ENCODE peak calls at places on chromosomes 11 and 22, in eight cellular contexts. K is lower lobe of right lung, P is heart right ventricle, U is PC-3, W is thoracic aorta, X is psoas muscle, A is MM.1S, D is lung. Z is an unnamed sample.

GRCh38 chr22:30186048-30186447 is 60.5 kb downstream of the LIF start:
- DNase-seq in W (no peak), D (no peak), X (no peak), K (no peak), A (no peak), P (no peak), U (peak; percentile 45), Z (no peak)

GRCh38 chr22:30423296-30423958 is 2.1 kb upstream of the MTFP1 start:
- DNase-seq in K (peak; percentile 78), U (no peak), W (no peak), P (no peak), D (peak; percentile 66), X (no peak), A (peak; percentile 21), Z (peak; percentile 68)

GRCh38 chr22:25545117-25545516 is 19.4 kb upstream of the GRK3 start:
- DNase-seq in P (no peak), X (no peak), U (no peak), A (no peak), W (no peak), D (no peak), K (no peak), Z (no peak)

GRCh38 chr11:66720223-66720898 is 8.7 kb downstream of the SPTBN2 start:
- DNase-seq in P (no peak), X (peak; percentile 33), K (peak; percentile 67), W (no peak), A (no peak), U (peak; percentile 99), D (peak; percentile 67), Z (peak; percentile 94)

GRCh38 chr11:104623518-104623917 is 274.7 kb downstream of the CASP12 start:
- DNase-seq in K (no peak), W (no peak), A (no peak), X (no peak), D (no peak), P (no peak), U (peak; percentile 89), Z (peak; percentile 64)

GRCh38 chr11:82842019-82842418 is 58.2 kb downstream of the PRCP start:
- DNase-seq in K (no peak), U (no peak), D (no peak), A (no peak), X (peak; percentile 62), W (no peak), P (peak; percentile 4), Z (no peak)

GRCh38 chr11:119344291-119345010 is 2.1 kb downstream of the MFRP start:
- DNase-seq in K (peak; percentile 38), A (no peak), X (no peak), P (no peak), W (no peak), U (no peak), D (no peak), Z (no peak)

GRCh38 chr22:22498267-22498666 is 10.3 kb downstream of the ZNF280B start:
- DNase-seq in K (no peak), X (no peak), W (no peak), A (no peak), U (no peak), D (no peak), P (no peak), Z (no peak)

GRCh38 chr11:76038608-76039007 is 167.7 kb downstream of the WNT11 start:
- DNase-seq in U (no peak), D (no peak), K (no peak), P (no peak), X (no peak), W (no peak), A (no peak), Z (no peak)

GRCh38 chr11:1005913-1006312 is 30.6 kb downstream of the MUC6 start:
- DNase-seq in A (no peak), U (no peak), K (no peak), W (no peak), X (peak; percentile 76), D (no peak), P (no peak), Z (peak; percentile 67)

GRCh38 chr11:63813563-63814382 is 517 bp downstream of the SPINDOC start:
- DNase-seq in P (peak; percentile 39), D (peak; percentile 37), A (peak; percentile 50), X (peak; percentile 71), W (no peak), U (peak; percentile 49), K (peak; percentile 72), Z (peak; percentile 37)

GRCh38 chr11:130094614-130095013 is 24.9 kb downstream of the APLP2 start:
- DNase-seq in K (no peak), P (no peak), A (no peak), X (no peak), D (no peak), W (no peak), U (no peak), Z (peak; percentile 39)

GRCh38 chr22:50169774-50170341 is 673 bp upstream of the PANX2 start:
- DNase-seq in X (no peak), D (no peak), P (no peak), U (peak; percentile 46), K (peak; percentile 64), W (no peak), A (peak; percentile 44), Z (peak; percentile 32)

GRCh38 chr11:65553301-65554001 is 4.7 kb downstream of the LTBP3 start:
- DNase-seq in W (no peak), D (no peak), A (peak; percentile 90), P (no peak), K (no peak), U (no peak), X (no peak), Z (no peak)

GRCh38 chr22:37420656-37421467 is 6.4 kb downstream of the ELFN2 start:
- DNase-seq in U (no peak), W (no peak), K (no peak), D (no peak), P (no peak), X (no peak), A (no peak), Z (peak; percentile 50)

GRCh38 chr11:12122083-12122482 is 11.7 kb downstream of the MICAL2 start:
- DNase-seq in U (peak; percentile 43), X (no peak), W (no peak), A (no peak), P (no peak), D (no peak), K (peak; percentile 56), Z (peak; percentile 50)

GRCh38 chr11:46072172-46072964 is 48.9 kb downstream of the PHF21A start:
- DNase-seq in D (no peak), W (no peak), A (no peak), P (peak; percentile 10), U (no peak), K (no peak), X (no peak), Z (no peak)

GRCh38 chr22:48217596-48217995 is 1455.1 kb downstream of the TBC1D22A start:
- DNase-seq in D (peak; percentile 21), P (no peak), X (no peak), A (no peak), U (no peak), K (no peak), W (no peak), Z (no peak)

GRCh38 chr11:13874596-13874995 is 87.9 kb upstream of the SPON1 start:
- DNase-seq in P (no peak), D (no peak), A (no peak), W (no peak), U (no peak), K (no peak), X (no peak), Z (no peak)

GRCh38 chr11:118151421-118151820 is 1.2 kb downstream of the SCN4B start:
- DNase-seq in K (no peak), U (peak; percentile 34), X (no peak), A (no peak), D (no peak), P (no peak), W (no peak), Z (no peak)

GRCh38 chr11:73652046-73652730 is 5.8 kb downstream of the PLEKHB1 start:
- DNase-seq in W (no peak), A (no peak), P (peak; percentile 36), X (no peak), D (no peak), U (peak; percentile 13), K (no peak), Z (no peak)

GRCh38 chr11:110124605-110125004 is 31.4 kb downstream of the ZC3H12C start:
- DNase-seq in W (no peak), U (no peak), K (no peak), X (no peak), A (no peak), P (no peak), D (no peak), Z (no peak)

GRCh38 chr11:1889941-1890855 is 1.5 kb downstream of the PRR33 start:
- DNase-seq in D (no peak), W (no peak), A (no peak), P (no peak), X (no peak), K (no peak), U (no peak), Z (no peak)

GRCh38 chr11:102384419-102385052 is 37.5 kb downstream of the BIRC2 start:
- DNase-seq in K (no peak), A (no peak), P (peak; percentile 48), U (no peak), X (no peak), W (no peak), D (no peak), Z (no peak)
- TF ChIP-seq CTCF in K (no peak), A (no peak), P (no peak), U (no peak), X (no peak), W (no peak), D (no peak), Z (no peak)

GRCh38 chr22:41925783-41926460 is 684 bp downstream of the TNFRSF13C start:
- DNase-seq in U (peak; percentile 62), K (peak; percentile 76), D (peak; percentile 50), A (peak; percentile 54), W (no peak), P (peak; percentile 50), X (peak; percentile 90), Z (peak; percentile 61)
- TF ChIP-seq CTCF in U (peak; percentile 62), K (peak; percentile 67), D (peak; percentile 62), A (peak; percentile 66), W (peak; percentile 13), P (peak; percentile 68), X (peak; percentile 75), Z (peak; percentile 55)

DNA sequence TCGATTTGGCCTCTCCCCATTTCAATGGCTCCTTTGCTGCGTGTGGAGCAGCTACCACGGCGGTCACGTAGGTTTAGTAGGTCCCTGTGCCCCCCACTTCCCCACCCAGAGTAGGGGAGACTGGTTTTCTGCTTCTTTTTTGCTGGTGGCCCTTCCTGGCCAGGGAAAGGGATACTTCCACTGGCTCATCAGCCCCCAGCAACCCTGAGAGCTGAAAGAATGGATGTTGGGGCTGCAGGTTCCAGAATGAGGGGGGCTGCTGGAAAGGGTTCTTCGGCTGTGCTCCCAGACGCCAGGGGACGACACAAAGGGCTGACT is 78.8 kb upstream of the WNT7B start:
- DNase-seq in W (no peak), A (no peak), D (no peak), U (no peak), P (no peak), K (no peak), X (no peak), Z (no peak)
- TF ChIP-seq CTCF in W (no peak), A (no peak), D (no peak), U (no peak), P (no peak), K (no peak), X (no peak), Z (no peak)

DNA sequence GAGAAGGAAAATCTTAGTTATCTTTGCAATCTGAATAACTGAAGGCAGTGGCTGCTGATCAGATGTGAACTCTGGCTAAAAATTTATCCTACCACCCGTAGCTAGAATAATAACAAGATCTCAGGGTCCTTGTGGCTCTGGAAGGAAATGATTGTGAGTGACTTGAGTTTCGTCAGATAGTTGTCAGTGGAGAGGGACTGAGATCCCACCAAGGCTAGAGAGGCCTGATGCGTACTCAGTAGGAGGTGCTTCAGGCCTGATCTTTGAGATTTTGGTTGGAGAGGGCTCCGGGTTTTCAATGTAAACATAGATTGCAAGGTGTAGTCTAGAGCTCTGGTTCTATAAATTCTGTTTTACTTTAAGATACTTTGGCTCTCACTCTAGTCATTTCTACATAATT is 1.4 kb downstream of the MADD start:
- DNase-seq in U (no peak), A (no peak), P (no peak), K (no peak), W (no peak), X (no peak), D (no peak), Z (no peak)
- TF ChIP-seq CTCF in U (no peak), A (no peak), P (no peak), K (no peak), W (no peak), X (no peak), D (no peak), Z (no peak)